ENCODE peak calls at places on chromosomes 3 and 15, in four cellular contexts. C is IMR-90, K is K562, B is GM12878. P is an unnamed sample.

GRCh38 chr15:78360426-78360825 is 20.3 kb downstream of the CRABP1 start:
- DNase-seq in C (no peak), K (no peak), B (no peak), P (no peak)

GRCh38 chr15:67542192-67542461 is 376 bp upstream of the MAP2K5 start:
- DNase-seq in C (no peak), K (no peak), B (no peak), P (no peak)

GRCh38 chr3:14620512-14620911 is 31.1 kb upstream of the CCDC174 start:
- DNase-seq in C (no peak), K (no peak), B (no peak), P (no peak)

GRCh38 chr3:48016336-48016973 is at the start of gene MAP4:
- DNase-seq in C (peak; percentile 34), K (peak; percentile 29), B (no peak), P (peak; percentile 31)

GRCh38 chr3:35383719-35384555 is 255.4 kb upstream of the ARPP21 start:
- DNase-seq in C (no peak), K (no peak), B (no peak), P (peak; percentile 27)

GRCh38 chr3:183491923-183492848 is 63.3 kb downstream of the KLHL6 start:
- DNase-seq in C (no peak), K (no peak), B (no peak), P (no peak)

GRCh38 chr3:126129408-126129891 is 45.5 kb upstream of the SLC41A3 start:
- DNase-seq in C (peak; percentile 9), K (no peak), B (no peak), P (no peak)

GRCh38 chr15:93141373-93141790 is 52.4 kb upstream of the RGMA start:
- DNase-seq in C (no peak), K (no peak), B (no peak), P (no peak)

GRCh38 chr15:70014860-70015490 is 82.7 kb downstream of the TLE3 start:
- DNase-seq in C (no peak), K (no peak), B (peak; percentile 93), P (no peak)

GRCh38 chr3:55370272-55370671 is 116.8 kb downstream of the WNT5A start:
- DNase-seq in C (no peak), K (no peak), B (no peak), P (no peak)

GRCh38 chr3:55369491-55369890 is 117.6 kb downstream of the WNT5A start:
- DNase-seq in C (no peak), K (no peak), B (no peak), P (no peak)

GRCh38 chr3:55376753-55377347 is 110.3 kb downstream of the WNT5A start:
- DNase-seq in C (no peak), K (no peak), B (no peak), P (no peak)

DNA sequence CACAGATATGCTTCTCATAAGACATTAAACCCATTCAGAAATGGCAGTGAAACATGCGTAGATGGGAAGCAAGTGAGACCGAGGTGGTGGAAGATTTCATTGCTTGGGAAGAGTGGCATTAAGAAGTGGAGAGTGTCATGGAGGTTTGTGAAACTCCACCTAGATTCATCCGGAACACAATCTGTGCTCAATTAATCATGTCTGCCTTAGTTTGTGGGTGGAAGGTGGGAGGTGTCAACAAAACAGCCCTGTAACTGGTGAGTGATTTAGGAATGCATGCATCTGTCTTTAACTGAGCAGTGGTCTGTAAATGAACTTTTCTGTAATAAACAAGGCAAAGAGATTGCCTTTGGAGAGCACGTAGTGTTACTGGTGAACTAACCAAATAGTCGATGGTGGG is 113.7 kb downstream of the WNT5A start:
- DNase-seq in C (no peak), K (no peak), B (no peak), P (no peak)
- TF ChIP-seq ELK1 in C (no peak), K (no peak), B (no peak), P (no peak)

DNA sequence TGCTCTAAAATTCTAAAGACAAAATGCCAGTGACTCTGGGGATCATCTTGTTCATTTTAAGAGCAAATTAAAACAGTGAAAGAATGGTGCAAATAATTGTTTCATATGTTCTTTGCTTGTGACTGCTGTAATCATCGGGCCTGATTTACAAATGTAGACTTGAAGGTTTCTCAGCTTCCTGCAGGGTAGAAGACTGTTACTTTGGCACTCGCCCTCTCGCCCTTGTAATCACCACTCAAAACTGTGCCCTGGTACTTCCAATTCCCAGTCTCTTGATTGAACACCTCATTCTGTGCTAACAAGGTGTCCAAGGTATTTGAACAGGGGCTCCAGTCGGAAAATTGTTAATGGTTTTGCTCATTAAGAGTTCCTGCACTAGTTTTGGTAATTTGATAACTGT is 209.5 kb downstream of the ZIC1 start:
- DNase-seq in C (no peak), K (no peak), B (no peak), P (no peak)
- TF ChIP-seq ELK1 in C (no peak), K (no peak), B (no peak), P (no peak)

DNA sequence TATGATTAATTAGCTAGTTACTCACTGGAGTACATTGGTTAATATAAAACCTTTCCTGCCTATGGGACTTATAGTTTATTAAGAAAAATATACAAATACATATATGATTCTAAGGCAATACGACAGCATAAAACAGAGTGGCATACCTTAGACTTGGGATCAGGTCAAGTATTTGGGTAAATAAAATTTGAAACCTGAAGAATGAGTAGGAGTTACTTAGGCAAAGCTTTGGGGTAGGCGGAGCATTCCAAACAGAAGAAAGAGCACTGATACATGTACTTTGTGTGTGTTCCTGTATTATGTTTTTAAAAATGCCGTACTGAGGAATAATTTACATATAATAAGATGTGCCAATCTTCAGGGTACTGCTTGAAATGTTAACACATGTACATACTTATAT is 15.1 kb downstream of the ZPLD1 start:
- DNase-seq in C (no peak), K (no peak), B (no peak), P (no peak)
- TF ChIP-seq ELK1 in C (no peak), K (no peak), B (no peak), P (no peak)

DNA sequence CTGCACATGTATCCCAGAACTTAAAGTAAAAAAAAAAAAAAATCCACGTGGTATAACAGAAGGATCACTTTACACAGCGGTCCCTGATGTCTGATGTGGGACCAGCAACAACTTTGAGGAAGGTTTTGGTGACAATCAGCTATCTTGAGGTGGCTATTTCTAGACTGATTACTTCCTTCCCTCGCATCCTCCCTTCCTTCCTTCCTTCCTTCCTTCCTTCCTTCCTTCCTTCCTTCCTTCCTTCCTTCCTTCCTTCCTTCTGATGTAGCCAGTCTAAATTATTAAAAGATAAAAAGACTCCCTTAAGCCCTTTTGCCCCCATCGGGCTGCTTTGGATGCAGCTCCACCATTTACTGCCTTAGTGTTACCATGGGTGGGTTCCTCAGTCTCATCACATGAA is 14.9 kb downstream of the SORD start:
- DNase-seq in C (no peak), K (no peak), B (no peak), P (no peak)
- TF ChIP-seq ELK1 in C (no peak), K (no peak), B (no peak), P (no peak)

GRCh38 chr15:88376574-88377174 is 90.5 kb downstream of the MRPL46 start:
- DNase-seq in C (peak; percentile 54), K (no peak), B (no peak), P (peak; percentile 42)
- TF ChIP-seq ELK1 in C (no peak), K (no peak), B (no peak), P (no peak)